ENCODE peak calls at places on chromosomes 5 and 9, in nine cellular contexts. J, S, P, M, Y, V, O, L and E are unnamed samples.

GRCh38 chr5:55108651-55109050 is 6.2 kb downstream of the GZMA start:
- DNase-seq in O (no peak), L (no peak), S (no peak), M (no peak), J (no peak), P (no peak), V (no peak), Y (no peak), E (no peak)

GRCh38 chr5:7763621-7764072 is 87.3 kb downstream of the CFAP90 start:
- DNase-seq in M (no peak), O (no peak), P (no peak), Y (no peak), S (no peak), V (no peak), J (peak; percentile 91), L (no peak), E (no peak)

GRCh38 chr9:121979736-121980135 is 113.4 kb downstream of the TTLL11 start:
- DNase-seq in S (no peak), Y (no peak), O (no peak), J (no peak), V (no peak), M (no peak), P (no peak), L (no peak), E (no peak)

GRCh38 chr9:75064307-75065025 is 23.5 kb downstream of the NMRK1 start:
- DNase-seq in J (no peak), L (no peak), V (peak; percentile 58), M (peak; percentile 50), S (no peak), P (no peak), Y (no peak), O (no peak), E (no peak)

GRCh38 chr5:98679963-98680362 is 93.5 kb upstream of the RGMB start:
- DNase-seq in V (no peak), L (no peak), J (no peak), O (no peak), M (peak; percentile 96), S (no peak), Y (no peak), P (no peak), E (no peak)

GRCh38 chr5:62412549-62413329 is at the start of gene IPO11:
- DNase-seq in P (peak; percentile 99), S (peak; percentile 98), J (peak; percentile 99), M (peak; percentile 93), Y (peak; percentile 99), V (peak; percentile 99), L (peak; percentile 99), O (peak; percentile 96), E (peak; percentile 98)

GRCh38 chr9:3018691-3019230 is 174.9 kb upstream of the PUM3 start:
- DNase-seq in P (no peak), M (no peak), L (no peak), Y (no peak), O (no peak), S (no peak), J (no peak), V (no peak), E (no peak)

GRCh38 chr9:124934290-124934689 is 6.6 kb downstream of the GOLGA1 start:
- DNase-seq in O (no peak), Y (peak; percentile 81), V (no peak), J (no peak), M (peak; percentile 13), L (no peak), S (no peak), P (no peak), E (no peak)

GRCh38 chr5:40842351-40842750 is 1.2 kb downstream of the CARD6 start:
- DNase-seq in J (no peak), S (no peak), M (no peak), L (no peak), V (peak; percentile 65), O (no peak), P (no peak), Y (no peak), E (no peak)

GRCh38 chr9:76394896-76395244 is 644 bp upstream of the RFK start:
- DNase-seq in S (peak; percentile 37), Y (peak; percentile 72), J (peak; percentile 67), V (no peak), O (peak; percentile 58), P (peak; percentile 67), M (no peak), L (peak; percentile 87), E (peak; percentile 70)

GRCh38 chr5:123116063-123116462 is 27.0 kb downstream of the PRDM6 start:
- DNase-seq in Y (no peak), P (no peak), V (peak; percentile 80), O (peak; percentile 55), L (no peak), M (no peak), S (no peak), J (no peak), E (no peak)

GRCh38 chr5:139157556-139157955 is 40.6 kb downstream of the SIL1 start:
- DNase-seq in L (no peak), S (no peak), Y (no peak), J (no peak), O (no peak), V (no peak), M (no peak), P (no peak), E (no peak)

GRCh38 chr5:10660720-10661387 is 97.0 kb downstream of the ANKRD33B start:
- DNase-seq in S (peak; percentile 13), O (no peak), M (no peak), L (no peak), V (no peak), Y (no peak), P (no peak), J (no peak), E (no peak)

GRCh38 chr9:106287108-106287631 is 575.8 kb upstream of the ZNF462 start:
- DNase-seq in O (no peak), Y (no peak), J (peak; percentile 39), V (peak; percentile 10), S (peak; percentile 32), L (no peak), M (no peak), P (no peak), E (no peak)

GRCh38 chr5:82341325-82341724 is 63.2 kb upstream of the RPS23 start:
- DNase-seq in L (no peak), M (no peak), O (no peak), Y (no peak), J (no peak), P (no peak), S (no peak), V (no peak), E (no peak)

GRCh38 chr9:90814355-90814754 is 12.7 kb downstream of the SYK start:
- DNase-seq in O (no peak), Y (no peak), M (no peak), S (no peak), P (no peak), J (no peak), V (no peak), L (no peak), E (no peak)

GRCh38 chr5:121138952-121139351 is 674.9 kb downstream of the PRR16 start:
- DNase-seq in L (no peak), Y (no peak), J (no peak), V (no peak), O (no peak), P (no peak), M (no peak), S (no peak), E (no peak)

GRCh38 chr5:99054972-99055371 is 126.2 kb upstream of the CHD1 start:
- DNase-seq in J (no peak), P (no peak), L (no peak), Y (no peak), V (no peak), S (no peak), M (no peak), O (no peak), E (no peak)

GRCh38 chr9:14281136-14281795 is 32.7 kb downstream of the NFIB start:
- DNase-seq in P (no peak), S (no peak), O (no peak), L (no peak), Y (no peak), M (peak; percentile 35), V (no peak), J (no peak), E (no peak)

GRCh38 chr9:14278291-14278721 is 35.6 kb downstream of the NFIB start:
- DNase-seq in J (no peak), L (no peak), V (peak; percentile 43), O (no peak), Y (no peak), S (no peak), M (peak; percentile 94), P (no peak), E (no peak)

GRCh38 chr9:14286121-14286520 is 27.8 kb downstream of the NFIB start:
- DNase-seq in M (no peak), Y (no peak), P (no peak), J (no peak), S (no peak), O (no peak), L (no peak), V (no peak), E (no peak)

GRCh38 chr9:14279671-14280070 is 34.3 kb downstream of the NFIB start:
- DNase-seq in M (peak; percentile 67), J (no peak), L (no peak), V (no peak), S (no peak), Y (no peak), P (no peak), O (no peak), E (no peak)

GRCh38 chr9:14283276-14283675 is 30.7 kb downstream of the NFIB start:
- DNase-seq in L (no peak), J (no peak), P (no peak), S (no peak), Y (no peak), O (no peak), V (no peak), M (peak; percentile 56), E (no peak)
- H3K4me1 ChIP-seq in L (no peaks in the 10 kb centered on the region), J (peaks cover 55% of the 10 kb centered on the region), P (peaks cover 7% of the 10 kb centered on the region), S (peaks cover 10% of the 10 kb centered on the region), Y (peaks cover 6% of the 10 kb centered on the region), O (no peaks in the 10 kb centered on the region), V (peaks cover 15% of the 10 kb centered on the region), M (peaks cover 38% of the 10 kb centered on the region), E (no peaks in the 10 kb centered on the region)

DNA sequence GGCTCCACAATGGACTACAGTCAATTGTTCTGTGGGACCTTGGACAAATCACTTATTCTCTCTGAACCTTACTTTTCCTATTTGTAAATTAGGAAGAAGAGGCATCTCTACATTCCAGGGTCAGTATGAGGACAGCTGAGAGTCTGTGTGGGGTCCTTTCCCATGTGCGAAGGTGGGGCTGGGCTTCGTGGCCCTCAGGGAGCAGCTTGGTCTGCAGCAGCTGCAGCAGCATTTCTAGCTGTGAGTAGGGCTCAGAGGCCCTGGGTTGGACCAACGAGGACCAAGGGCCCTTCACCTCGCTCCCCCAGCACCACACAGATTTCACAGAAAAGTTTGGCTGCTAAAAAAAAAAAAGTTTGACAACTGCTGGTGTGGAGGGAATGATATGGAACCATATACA is 9.4 kb upstream of the DDX41 start:
- DNase-seq in L (no peak), M (no peak), Y (no peak), S (no peak), O (no peak), V (no peak), J (no peak), P (no peak), E (no peak)
- H3K36me3 ChIP-seq in L (peaks cover 92% of the 10 kb centered on the region), M (peaks cover 26% of the 10 kb centered on the region), Y (peaks cover 83% of the 10 kb centered on the region), S (peaks cover 100% of the 10 kb centered on the region), O (peaks cover 100% of the 10 kb centered on the region), V (peaks cover 41% of the 10 kb centered on the region), J (peaks cover 12% of the 10 kb centered on the region), P (peaks cover 43% of the 10 kb centered on the region), E (peaks cover 5% of the 10 kb centered on the region)

GRCh38 chr9:136881691-136882108 is 4.6 kb upstream of the TRAF2 start:
- DNase-seq in O (no peak), V (peak; percentile 28), M (no peak), L (no peak), S (peak; percentile 61), Y (peak; percentile 27), J (no peak), P (peak; percentile 64), E (no peak)
- H3K4me3 ChIP-seq in O (no peak overlapping the region), V (peak overlapping the region; percentile 27), M (peak overlapping the region; percentile 3), L (no peak overlapping the region), S (peak overlapping the region; percentile 28), Y (no peak overlapping the region), J (no peak overlapping the region), P (no peak overlapping the region), E (peak overlapping the region; percentile 15)

GRCh38 chr9:93452710-93453046 is 703 bp downstream of the FAM120AOS start:
- DNase-seq in Y (no peak), J (no peak), L (no peak), P (peak; percentile 46), S (peak; percentile 40), V (no peak), M (no peak), O (no peak), E (peak; percentile 47)
- H3K4me1 ChIP-seq in Y (peaks cover 52% of the 10 kb centered on the region), J (peaks cover 44% of the 10 kb centered on the region), L (no peaks in the 10 kb centered on the region), P (peaks cover 22% of the 10 kb centered on the region), S (peaks cover 41% of the 10 kb centered on the region), V (peaks cover 8% of the 10 kb centered on the region), M (peaks cover 15% of the 10 kb centered on the region), O (peaks cover 11% of the 10 kb centered on the region), E (peaks cover 9% of the 10 kb centered on the region)